ENCODE peak calls at places on chromosomes 16 and 17, in seven cellular contexts. G, Y, S, B, P, K and T are unnamed samples.

GRCh38 chr17:65293584-65294183 is 156.5 kb downstream of the RGS9 start:
- DNase-seq in G (no peak), Y (no peak), S (no peak), B (no peak), P (no peak), K (no peak), T (no peak)

GRCh38 chr16:85209526-85210121 is 97.4 kb upstream of the CIBAR2 start:
- DNase-seq in G (no peak), Y (no peak), S (no peak), B (no peak), P (no peak), K (no peak), T (peak)

GRCh38 chr17:31524926-31525800 is 133.7 kb downstream of the RAB11FIP4 start:
- DNase-seq in G (peak), Y (peak), S (peak), B (peak), P (peak), K (peak), T (peak)

GRCh38 chr17:71180801-71181385 is 939.9 kb upstream of the SOX9 start:
- DNase-seq in G (no peak), Y (peak), S (no peak), B (no peak), P (no peak), K (peak), T (no peak)

GRCh38 chr16:9437115-9437514 is 345.7 kb downstream of the HAPSTR1 start:
- DNase-seq in G (no peak), Y (no peak), S (no peak), B (no peak), P (peak), K (no peak), T (no peak)

GRCh38 chr17:4947411-4948165 is 742 bp downstream of the PFN1 start:
- DNase-seq in G (peak), Y (peak), S (no peak), B (no peak), P (peak), K (peak), T (peak)

GRCh38 chr17:27978689-27979175 is 63.7 kb upstream of the NLK start:
- DNase-seq in G (no peak), Y (no peak), S (no peak), B (no peak), P (no peak), K (peak), T (no peak)

GRCh38 chr17:31072186-31072585 is 22.6 kb upstream of the NF1 start:
- DNase-seq in G (no peak), Y (no peak), S (peak), B (no peak), P (peak), K (peak), T (no peak)

GRCh38 chr16:84710686-84711085 is 10.9 kb downstream of the USP10 start:
- DNase-seq in G (no peak), Y (no peak), S (no peak), B (no peak), P (no peak), K (no peak), T (no peak)

GRCh38 chr16:4915226-4915761 is 21.7 kb downstream of the PPL start:
- DNase-seq in G (no peak), Y (no peak), S (no peak), B (no peak), P (no peak), K (peak), T (no peak)

GRCh38 chr17:50206604-50207293 is 5.3 kb upstream of the COL1A1 start:
- DNase-seq in G (peak), Y (peak), S (peak), B (no peak), P (peak), K (peak), T (peak)

GRCh38 chr16:7511549-7512260 is 179.1 kb downstream of the RBFOX1 start:
- DNase-seq in G (no peak), Y (no peak), S (no peak), B (no peak), P (no peak), K (no peak), T (no peak)

GRCh38 chr17:41322903-41323895 is 7.7 kb upstream of the KRTAP17-1 start:
- DNase-seq in G (no peak), Y (no peak), S (no peak), B (no peak), P (no peak), K (no peak), T (no peak)

GRCh38 chr16:8577678-8578304 is 12.5 kb downstream of the TMEM114 start:
- DNase-seq in G (no peak), Y (no peak), S (no peak), B (no peak), P (no peak), K (no peak), T (no peak)

GRCh38 chr16:83807327-83807709 is 460 bp upstream of the HSBP1 start:
- DNase-seq in G (no peak), Y (no peak), S (no peak), B (no peak), P (no peak), K (no peak), T (no peak)

GRCh38 chr16:27257271-27257670 is 11.3 kb downstream of the NSMCE1 start:
- DNase-seq in G (no peak), Y (no peak), S (no peak), B (no peak), P (no peak), K (no peak), T (no peak)

GRCh38 chr17:42276609-42277341 is 584 bp upstream of the STAT5B start:
- DNase-seq in G (peak), Y (peak), S (no peak), B (no peak), P (peak), K (peak), T (peak)

GRCh38 chr17:64387545-64388171 is 3.0 kb downstream of the PECAM1 start:
- DNase-seq in G (peak), Y (no peak), S (no peak), B (no peak), P (no peak), K (no peak), T (peak)

GRCh38 chr17:58666858-58667267 is 25.0 kb downstream of the TEX14 start:
- DNase-seq in G (peak), Y (peak), S (peak), B (peak), P (no peak), K (peak), T (no peak)

GRCh38 chr16:56848955-56849689 is 15.9 kb upstream of the SLC12A3 start:
- DNase-seq in G (peak), Y (peak), S (no peak), B (no peak), P (no peak), K (peak), T (no peak)

GRCh38 chr17:64736804-64737492 is 74.8 kb upstream of the SMURF2 start:
- DNase-seq in G (no peak), Y (no peak), S (no peak), B (no peak), P (peak), K (peak), T (peak)

GRCh38 chr17:50863221-50863843 is 2.8 kb downstream of the TOB1 start:
- DNase-seq in G (no peak), Y (no peak), S (no peak), B (no peak), P (peak), K (peak), T (peak)

GRCh38 chr17:8744086-8744781 is 402 bp downstream of the CCDC42 start:
- DNase-seq in G (no peak), Y (no peak), S (no peak), B (no peak), P (no peak), K (no peak), T (no peak)

GRCh38 chr17:61560071-61560470 is 30.9 kb downstream of the NACA2 start:
- DNase-seq in G (no peak), Y (no peak), S (no peak), B (no peak), P (no peak), K (no peak), T (no peak)

GRCh38 chr17:6269474-6269873 is 165.4 kb downstream of the AIPL1 start:
- DNase-seq in G (no peak), Y (no peak), S (no peak), B (no peak), P (peak), K (peak), T (no peak)

GRCh38 chr16:12317121-12317810 is 340.7 kb downstream of the SNX29 start:
- DNase-seq in G (no peak), Y (no peak), S (no peak), B (no peak), P (no peak), K (no peak), T (no peak)

GRCh38 chr17:81923302-81924260 is 4.0 kb downstream of the MAFG start:
- DNase-seq in G (peak), Y (no peak), S (no peak), B (peak), P (peak), K (peak), T (peak)

GRCh38 chr17:80364091-80364691 is 50.8 kb upstream of the ENDOV start:
- DNase-seq in G (peak), Y (no peak), S (peak), B (no peak), P (peak), K (no peak), T (peak)

GRCh38 chr17:2051388-2052237 is 3.3 kb upstream of the HIC1 start:
- DNase-seq in G (peak), Y (no peak), S (no peak), B (no peak), P (no peak), K (no peak), T (no peak)
- H3K4me3 ChIP-seq in G (no peak), Y (no peak), S (no peak), B (no peak), P (peak), K (no peak), T (peak)

GRCh38 chr17:16981928-16982327 is 10.0 kb upstream of the TNFRSF13B start:
- DNase-seq in G (no peak), Y (no peak), S (no peak), B (no peak), P (no peak), K (no peak), T (no peak)

GRCh38 chr17:16980813-16981731 is 9.2 kb upstream of the TNFRSF13B start:
- DNase-seq in G (no peak), Y (no peak), S (no peak), B (no peak), P (no peak), K (no peak), T (no peak)

GRCh38 chr17:16976686-16977550 is 5.0 kb upstream of the TNFRSF13B start:
- DNase-seq in G (no peak), Y (no peak), S (no peak), B (no peak), P (no peak), K (no peak), T (no peak)

GRCh38 chr17:16977932-16978331 is 6.0 kb upstream of the TNFRSF13B start:
- DNase-seq in G (no peak), Y (no peak), S (no peak), B (no peak), P (no peak), K (no peak), T (no peak)

DNA sequence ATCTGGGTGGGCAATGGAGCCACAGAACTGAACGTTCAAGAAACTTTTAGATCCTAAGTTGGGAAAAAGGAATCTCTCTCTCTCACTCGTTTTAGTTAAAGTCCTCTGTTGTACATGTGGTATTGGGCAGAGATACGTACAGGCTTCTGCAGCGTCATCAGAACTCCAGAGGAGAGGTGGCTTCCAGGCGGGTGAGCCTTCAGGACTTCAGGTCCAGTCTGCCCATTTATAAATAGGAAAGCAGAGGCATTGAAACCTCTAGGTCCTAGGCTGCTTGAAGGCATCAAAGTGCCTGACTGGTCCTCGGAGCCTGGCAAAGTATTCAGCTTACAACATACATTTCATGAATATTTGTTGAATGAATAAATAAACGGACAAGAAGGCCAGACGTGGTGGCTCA is 8.1 kb upstream of the TNFRSF13B start:
- DNase-seq in G (no peak), Y (no peak), S (no peak), B (no peak), P (no peak), K (no peak), T (no peak)
- H3K4me3 ChIP-seq in G (no peak), Y (no peak), S (no peak), B (no peak), P (no peak), K (no peak), T (no peak)

DNA sequence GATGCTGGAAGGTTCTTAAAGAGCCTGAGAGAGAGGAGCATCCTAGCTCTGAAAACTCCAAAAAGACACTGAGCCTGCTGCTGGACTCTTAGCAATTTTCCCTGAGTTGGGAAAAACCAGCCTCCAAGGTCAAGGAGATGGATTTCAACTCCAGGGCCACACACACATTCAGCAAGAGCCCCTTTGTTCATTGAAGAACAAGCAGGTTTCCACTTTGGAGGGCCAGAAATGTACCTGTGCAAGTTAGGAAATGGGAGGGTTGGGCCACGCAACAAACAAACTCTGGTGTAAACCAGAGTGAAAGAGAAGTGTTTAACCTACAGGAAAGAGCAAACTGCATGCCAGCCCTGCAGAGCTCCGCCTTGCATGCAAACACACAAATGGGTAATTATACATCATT is 264.8 kb upstream of the RPL38 start:
- DNase-seq in G (no peak), Y (no peak), S (no peak), B (no peak), P (no peak), K (no peak), T (no peak)
- H3K4me3 ChIP-seq in G (no peak), Y (no peak), S (no peak), B (no peak), P (no peak), K (no peak), T (no peak)

GRCh38 chr16:2905988-2906387 is 5.7 kb upstream of the FLYWCH1 start:
- DNase-seq in G (no peak), Y (no peak), S (no peak), B (no peak), P (no peak), K (no peak), T (no peak)
- H3K4me3 ChIP-seq in G (no peak), Y (no peak), S (no peak), B (no peak), P (no peak), K (no peak), T (no peak)

DNA sequence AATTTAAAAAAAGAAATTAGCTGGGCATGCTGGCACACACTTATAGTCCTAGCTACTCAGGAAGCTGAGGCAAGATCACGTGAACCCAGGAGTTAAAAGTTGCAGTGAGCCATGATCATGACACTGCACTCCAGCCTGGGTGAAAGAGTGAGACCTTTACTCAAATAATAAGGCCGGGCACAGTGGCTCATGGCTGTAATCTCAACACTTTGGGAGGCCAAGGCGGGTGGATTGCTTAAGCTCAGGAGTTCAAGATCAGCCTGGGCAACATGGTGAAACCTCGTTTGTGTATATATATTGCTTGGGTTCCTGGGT is 11.5 kb upstream of the RIPOR1 start:
- DNase-seq in G (no peak), Y (no peak), S (no peak), B (no peak), P (no peak), K (no peak), T (no peak)
- H3K4me3 ChIP-seq in G (no peak), Y (no peak), S (no peak), B (no peak), P (no peak), K (no peak), T (no peak)

DNA sequence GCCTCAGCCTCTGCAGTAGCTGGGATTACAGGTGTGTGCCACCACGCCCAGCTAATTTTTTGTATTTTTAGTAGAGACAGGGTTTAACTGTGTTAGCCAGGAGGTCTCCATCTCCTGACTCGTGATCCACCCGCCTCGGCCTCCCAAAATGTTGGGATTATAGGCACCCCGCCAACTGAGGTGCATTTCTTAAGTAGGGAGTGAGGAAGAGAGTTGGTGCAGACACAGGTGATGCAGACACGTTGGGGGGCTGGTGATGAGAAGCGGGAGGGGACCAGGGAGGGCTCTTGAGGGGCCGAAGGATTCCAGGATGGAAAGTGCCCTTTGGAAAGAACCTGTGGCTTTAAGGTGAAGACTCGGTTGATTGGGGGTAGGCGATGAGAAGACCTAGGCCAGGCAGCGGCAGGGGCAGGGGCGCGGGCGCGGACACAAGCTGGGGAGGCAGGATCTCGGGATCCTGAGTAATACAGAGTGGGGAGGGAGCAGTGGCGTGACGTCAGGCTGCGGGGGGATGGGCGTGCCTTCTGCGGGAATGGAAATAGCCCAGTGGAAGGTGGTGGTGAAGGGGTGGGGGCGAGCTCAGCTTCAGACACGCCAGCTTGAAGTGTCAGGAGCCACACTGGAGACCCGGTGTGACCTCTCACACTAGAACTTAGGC is 2.5 kb upstream of the ATP6V0C start:
- DNase-seq in G (peak), Y (peak), S (no peak), B (no peak), P (peak), K (peak), T (peak)
- H3K4me3 ChIP-seq in G (no peak), Y (peak), S (no peak), B (no peak), P (no peak), K (peak), T (no peak)

GRCh38 chr17:78490673-78491072 is 86.5 kb downstream of the DNAH17 start:
- DNase-seq in G (no peak), Y (no peak), S (no peak), B (no peak), P (no peak), K (no peak), T (no peak)

GRCh38 chr17:78493455-78494188 is 83.6 kb downstream of the DNAH17 start:
- DNase-seq in G (no peak), Y (no peak), S (no peak), B (no peak), P (no peak), K (no peak), T (peak)

GRCh38 chr17:78490156-78490555 is 87.0 kb downstream of the DNAH17 start:
- DNase-seq in G (no peak), Y (no peak), S (no peak), B (no peak), P (no peak), K (no peak), T (no peak)

GRCh38 chr17:78491236-78492115 is 85.7 kb downstream of the DNAH17 start:
- DNase-seq in G (no peak), Y (no peak), S (no peak), B (no peak), P (no peak), K (no peak), T (no peak)

DNA sequence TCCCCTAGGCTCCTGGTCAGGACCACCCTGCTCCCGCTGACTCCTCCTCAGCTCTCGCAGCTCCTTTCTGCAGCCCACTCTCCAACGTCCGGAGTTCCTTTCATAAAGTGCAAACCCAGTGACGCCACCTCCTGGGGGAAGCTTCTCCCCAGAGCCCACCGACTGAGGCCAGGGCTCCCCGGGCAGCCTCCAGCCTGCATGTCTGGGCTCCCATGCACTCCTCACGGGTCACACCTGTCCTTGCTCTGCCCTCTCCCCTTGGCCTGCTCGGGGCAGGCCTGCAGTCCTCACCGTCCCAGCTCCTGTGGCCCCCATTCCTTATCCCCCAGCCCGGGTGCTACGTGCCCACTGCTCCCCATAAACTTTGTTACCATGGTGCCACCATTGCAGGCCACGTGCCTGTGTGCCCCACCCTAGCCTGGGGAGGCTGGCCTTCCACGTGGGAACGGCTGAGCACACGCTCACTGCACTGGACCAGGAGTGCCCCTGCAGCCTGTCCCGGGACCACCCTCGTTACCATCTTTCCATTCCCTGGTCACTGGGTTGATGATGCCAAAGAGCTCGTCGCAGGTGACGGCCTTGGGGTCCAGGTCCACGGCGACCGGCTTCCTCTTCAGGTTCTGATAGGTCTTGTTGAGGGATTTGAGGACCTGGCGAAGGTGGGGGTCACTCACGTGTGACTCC is 84.9 kb downstream of the DNAH17 start:
- DNase-seq in G (no peak), Y (no peak), S (no peak), B (no peak), P (no peak), K (no peak), T (peak)
- H3K4me3 ChIP-seq in G (no peak), Y (no peak), S (no peak), B (no peak), P (no peak), K (no peak), T (no peak)